ENCODE peak calls at places on chromosomes 7 and 10, in nine cellular contexts. A is stimulated activated CD4-positive, alpha-beta T cell treated with anti-CD3 and anti-CD28 coated beads, Interleukin-1b, Interleukin-23, amount 100 ng/mL, for 1 hour; W is amniotic epithelial cell; K is NT2/D1; V is natural killer cell treated with Interleukin-12 subunit alpha and Interleukin-12 subunit beta and Interleukin-15 and Interleukin-18, amount 100 ng/mL, for 72 hours; L is ELR; B is B cell; M is germinal center; J is HL-60. Y is an unnamed sample.

GRCh38 chr7:24922099-24922773 is 57.7 kb downstream of the OSBPL3 start:
- DNase-seq in B (no peak), M (no peak), L (peak), K (no peak), A (no peak), J (no peak), V (no peak), W (no peak), Y (peak)

GRCh38 chr7:25026156-25026555 is 46.2 kb upstream of the OSBPL3 start:
- DNase-seq in M (no peak), V (no peak), J (no peak), K (peak), W (no peak), B (no peak), A (no peak), L (no peak), Y (no peak)

GRCh38 chr10:63008491-63008890 is 124.6 kb upstream of the NRBF2 start:
- DNase-seq in J (no peak), K (no peak), A (no peak), V (no peak), B (no peak), L (peak), M (no peak), W (no peak), Y (no peak)

GRCh38 chr7:126715076-126715475 is 537.7 kb downstream of the GRM8 start:
- DNase-seq in A (no peak), V (no peak), W (no peak), K (no peak), M (no peak), J (no peak), B (no peak), L (no peak), Y (no peak)

GRCh38 chr10:59847326-59847725 is 59.0 kb downstream of the CCDC6 start:
- DNase-seq in A (no peak), J (no peak), M (no peak), L (no peak), V (no peak), W (no peak), K (peak), B (no peak), Y (no peak)

GRCh38 chr7:12111461-12112405 is 99.4 kb upstream of the TMEM106B start:
- DNase-seq in J (no peak), B (no peak), V (no peak), A (no peak), M (no peak), L (peak), W (peak), K (no peak), Y (peak)

GRCh38 chr7:28161319-28161718 is 19.3 kb downstream of the JAZF1 start:
- DNase-seq in L (no peak), A (no peak), J (no peak), B (peak), W (no peak), M (no peak), K (no peak), V (no peak), Y (no peak)

GRCh38 chr10:103855424-103855823 is at the start of gene SH3PXD2A:
- DNase-seq in V (no peak), A (no peak), M (no peak), J (no peak), K (no peak), B (peak), W (no peak), L (peak), Y (peak)

GRCh38 chr7:14196555-14196954 is 207.1 kb upstream of the ETV1 start:
- DNase-seq in M (no peak), K (no peak), A (no peak), W (no peak), B (no peak), V (no peak), L (peak), J (no peak), Y (no peak)

GRCh38 chr7:16528520-16528919 is 1.9 kb downstream of the LRRC72 start:
- DNase-seq in J (no peak), B (no peak), A (no peak), L (peak), W (peak), M (no peak), K (no peak), V (no peak), Y (peak)

GRCh38 chr10:79328737-79329504 is 18.3 kb upstream of the PPIF start:
- DNase-seq in L (peak), B (no peak), J (no peak), V (no peak), M (no peak), K (no peak), A (no peak), W (peak), Y (no peak)

GRCh38 chr10:77898323-77899079 is 28.1 kb downstream of the DLG5 start:
- DNase-seq in A (no peak), B (no peak), V (no peak), K (no peak), L (no peak), J (no peak), M (no peak), W (no peak), Y (peak)

GRCh38 chr7:42876182-42877068 is 35.4 kb downstream of the C7orf25 start:
- DNase-seq in A (no peak), K (peak), V (no peak), J (peak), M (peak), W (peak), B (peak), L (peak), Y (peak)

GRCh38 chr7:151248191-151249033 is at the start of gene SMARCD3:
- DNase-seq in A (no peak), M (no peak), V (no peak), W (peak), B (peak), K (no peak), L (peak), J (no peak), Y (peak)

Y was measured in BE2C.